ENCODE peak calls at places on chromosomes 5 and 9, in six cellular contexts. G, Z, X, O, R and I are unnamed samples. For H3K9me3, the result is how much of the 10 kb centered on the place peaks cover.

GRCh38 chr9:108057421-108058136 is 568.0 kb upstream of the KLF4 start:
- DNase-seq in G (no peak), Z (peak), X (peak), O (no peak), R (no peak), I (no peak)

GRCh38 chr5:107361945-107362344 is 308.8 kb downstream of the EFNA5 start:
- DNase-seq in G (no peak), Z (peak), X (peak), O (no peak), R (no peak), I (no peak)

GRCh38 chr9:73565833-73566465 is 414.3 kb downstream of the ANXA1 start:
- DNase-seq in G (no peak), Z (no peak), X (no peak), O (no peak), R (peak), I (no peak)

GRCh38 chr9:4559238-4560182 is 69.2 kb downstream of the SLC1A1 start:
- DNase-seq in G (no peak), Z (no peak), X (no peak), O (no peak), R (no peak), I (no peak)

GRCh38 chr9:89922099-89922498 is 317.3 kb downstream of the GADD45G start:
- DNase-seq in G (no peak), Z (no peak), X (no peak), O (no peak), R (no peak), I (no peak)

GRCh38 chr5:149728303-149728702 is 1.8 kb upstream of the PPARGC1B start:
- DNase-seq in G (no peak), Z (no peak), X (no peak), O (no peak), R (no peak), I (no peak)

GRCh38 chr5:72402959-72403628 is 82.9 kb downstream of the PTCD2 start:
- DNase-seq in G (peak), Z (no peak), X (no peak), O (no peak), R (no peak), I (no peak)

GRCh38 chr5:93294996-93295395 is 286.0 kb downstream of the NR2F1-AS1 start:
- DNase-seq in G (no peak), Z (no peak), X (peak), O (no peak), R (no peak), I (no peak)

GRCh38 chr5:126970517-126971017 is 59.8 kb downstream of the MARCHF3 start:
- DNase-seq in G (peak), Z (no peak), X (peak), O (no peak), R (no peak), I (no peak)

GRCh38 chr5:111386832-111387162 is 125.5 kb downstream of the STARD4 start:
- DNase-seq in G (no peak), Z (no peak), X (no peak), O (no peak), R (no peak), I (no peak)

GRCh38 chr5:178993955-178994579 is 1.1 kb downstream of the GRM6 start:
- DNase-seq in G (no peak), Z (no peak), X (no peak), O (no peak), R (no peak), I (peak)
- H3K9me3 ChIP-seq in G (under half), Z (under half), X (half or more), O (under half), R (under half), I (under half)

GRCh38 chr5:61139094-61139873 is 23.0 kb downstream of the SMIM15 start:
- DNase-seq in G (no peak), Z (no peak), X (no peak), O (no peak), R (no peak), I (no peak)
- TF ChIP-seq CTCF in G (no peak), Z (no peak), X (peak), O (no peak), R (no peak), I (no peak)

GRCh38 chr9:131273791-131274673 is 2.3 kb downstream of the FAM78A start:
- DNase-seq in G (peak), Z (no peak), X (no peak), O (peak), R (no peak), I (peak)

GRCh38 chr9:131274674-131275331 is 1.5 kb downstream of the FAM78A start:
- DNase-seq in G (peak), Z (peak), X (no peak), O (peak), R (peak), I (peak)

GRCh38 chr9:131272212-131272611 is 4.1 kb downstream of the FAM78A start:
- DNase-seq in G (no peak), Z (no peak), X (no peak), O (no peak), R (no peak), I (no peak)

GRCh38 chr9:131271506-131271931 is 4.8 kb downstream of the FAM78A start:
- DNase-seq in G (peak), Z (no peak), X (no peak), O (no peak), R (no peak), I (peak)

GRCh38 chr9:131273146-131273545 is 3.2 kb downstream of the FAM78A start:
- DNase-seq in G (peak), Z (no peak), X (no peak), O (peak), R (peak), I (peak)
- TF ChIP-seq POLR2A in G (no peak), Z (no peak), X (no peak), O (no peak), R (no peak), I (no peak)

GRCh38 chr5:141867651-141868050 is 10.6 kb downstream of the PCDH1 start:
- DNase-seq in G (peak), Z (no peak), X (no peak), O (no peak), R (no peak), I (peak)
- H3K9me3 ChIP-seq in G (under half), Z (under half), X (under half), O (under half), R (under half), I (under half)

GRCh38 chr5:8954801-8955200 is 591.1 kb downstream of the SEMA5A start:
- DNase-seq in G (no peak), Z (no peak), X (no peak), O (no peak), R (no peak), I (no peak)
- TF ChIP-seq CTCF in G (no peak), Z (no peak), X (peak), O (no peak), R (no peak), I (no peak)

DNA sequence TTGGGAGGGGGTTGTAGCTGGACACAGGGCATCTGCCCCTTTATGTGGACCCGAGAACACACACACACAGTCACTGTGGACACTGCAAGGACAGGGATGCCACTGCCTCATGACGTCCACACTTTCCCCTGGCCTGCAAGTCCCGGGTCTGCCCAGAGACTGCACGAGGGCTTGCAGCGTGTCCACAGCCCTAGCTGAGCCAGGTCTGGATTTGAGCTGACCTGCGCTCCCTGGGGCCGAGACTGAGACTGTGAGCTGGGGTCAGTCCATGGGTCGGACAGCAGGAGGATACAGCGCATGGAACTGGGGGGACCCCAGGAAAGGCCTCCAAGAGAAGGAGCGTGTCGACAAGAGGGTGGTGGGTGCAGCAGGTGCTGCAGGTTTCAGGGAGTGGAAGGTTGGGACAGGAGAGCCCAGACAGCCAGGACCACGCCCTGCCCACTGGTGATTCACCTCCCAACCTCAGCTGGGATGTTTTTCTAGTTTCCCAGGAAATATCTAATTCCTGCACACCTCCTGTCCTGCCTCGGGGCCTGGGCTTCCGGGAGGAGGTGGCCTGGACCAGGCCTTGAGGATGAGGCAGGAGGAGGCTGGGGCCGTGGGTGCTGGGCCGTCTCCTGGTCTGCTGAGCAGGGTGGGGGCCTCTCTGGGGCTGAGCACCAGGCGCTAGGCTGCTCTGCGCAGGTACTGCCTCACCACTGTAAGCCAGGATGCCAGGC is 805 bp upstream of the RNF224 start:
- DNase-seq in G (peak), Z (no peak), X (no peak), O (no peak), R (no peak), I (no peak)
- TF ChIP-seq POLR2A in G (no peak), Z (no peak), X (no peak), O (no peak), R (no peak), I (no peak)

DNA sequence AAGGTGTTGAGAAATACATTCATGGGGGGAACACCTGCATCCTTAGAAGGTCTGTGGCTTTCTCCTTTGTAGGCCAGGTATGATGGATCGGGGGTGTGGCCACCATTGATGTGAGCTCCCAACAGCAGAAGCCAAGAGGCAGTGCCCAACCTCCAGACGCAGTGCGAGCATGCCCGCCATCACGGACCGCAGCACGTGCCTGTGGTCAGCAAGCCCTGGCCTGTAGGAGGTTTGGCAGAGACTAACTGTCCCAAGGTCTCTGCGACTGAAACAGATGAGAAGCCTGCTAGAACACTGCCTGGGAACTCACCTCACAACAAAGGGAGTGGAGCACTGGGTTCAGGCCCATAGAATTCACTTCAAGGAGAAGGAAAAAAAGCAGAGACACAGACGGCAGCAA is 31.9 kb upstream of the ZNF354A start:
- DNase-seq in G (no peak), Z (no peak), X (no peak), O (no peak), R (no peak), I (no peak)
- H3K9me3 ChIP-seq in G (under half), Z (under half), X (under half), O (under half), R (under half), I (under half)

GRCh38 chr5:32108167-32108566 is 66.0 kb downstream of the GOLPH3 start:
- DNase-seq in G (no peak), Z (no peak), X (no peak), O (no peak), R (no peak), I (no peak)
- TF ChIP-seq CTCF in G (no peak), Z (no peak), X (no peak), O (no peak), R (no peak), I (no peak)